ENCODE peak calls at places on chromosome 18, in six cellular contexts. U is pancreas; K is CD8-positive, alpha-beta T cell; F is chondrocyte; W is HFFc6; J is cardiac muscle cell. D is an unnamed sample.

GRCh38 chr18:79413901-79414300 is 18.2 kb downstream of the NFATC1 start:
- DNase-seq in U (no peak), K (no peak), F (peak; percentile 29), W (no peak), J (no peak), D (no peak)

GRCh38 chr18:46470714-46471113 is 186.3 kb downstream of the LOXHD1 start:
- DNase-seq in U (no peak), K (no peak), F (no peak), W (no peak), J (no peak), D (no peak)

GRCh38 chr18:5890261-5890605 is 5.1 kb downstream of the TMEM200C start:
- DNase-seq in U (peak; percentile 26), K (no peak), F (peak; percentile 88), W (no peak), J (no peak), D (no peak)

GRCh38 chr18:41923495-41923894 is 31.5 kb upstream of the PIK3C3 start:
- DNase-seq in U (no peak), K (no peak), F (no peak), W (no peak), J (no peak), D (no peak)

GRCh38 chr18:78082776-78083175 is 833.1 kb downstream of the GALR1 start:
- DNase-seq in U (no peak), K (no peak), F (no peak), W (no peak), J (no peak), D (no peak)

GRCh38 chr18:63949068-63949737 is at the start of gene HMSD:
- DNase-seq in U (peak; percentile 47), K (peak; percentile 38), F (no peak), W (no peak), J (peak; percentile 47), D (no peak)

GRCh38 chr18:48928787-48929186 is 22.0 kb downstream of the SMAD7 start:
- DNase-seq in U (no peak), K (peak; percentile 83), F (no peak), W (no peak), J (no peak), D (no peak)

GRCh38 chr18:75896865-75897264 is 469.4 kb upstream of the SMIM21 start:
- DNase-seq in U (no peak), K (no peak), F (no peak), W (no peak), J (no peak), D (no peak)

GRCh38 chr18:79614211-79615028 is 65.2 kb upstream of the CTDP1 start:
- DNase-seq in U (no peak), K (no peak), F (peak; percentile 85), W (no peak), J (no peak), D (no peak)

GRCh38 chr18:64208531-64208930 is 59.6 kb upstream of the LINC00305 start:
- DNase-seq in U (no peak), K (no peak), F (no peak), W (no peak), J (no peak), D (no peak)

GRCh38 chr18:3104190-3105054 is 91.5 kb upstream of the LPIN2 start:
- DNase-seq in U (no peak), K (no peak), F (no peak), W (peak; percentile 45), J (peak; percentile 62), D (peak; percentile 29)

GRCh38 chr18:77004555-77005380 is 127.8 kb downstream of the MBP start:
- DNase-seq in U (no peak), K (peak; percentile 15), F (no peak), W (no peak), J (no peak), D (no peak)

GRCh38 chr18:80159713-80160636 is 50.9 kb downstream of the ADNP2 start:
- DNase-seq in U (no peak), K (peak; percentile 53), F (no peak), W (no peak), J (peak; percentile 53), D (no peak)

GRCh38 chr18:25289040-25289631 is 62.8 kb downstream of the ZNF521 start:
- DNase-seq in U (no peak), K (no peak), F (no peak), W (peak; percentile 92), J (peak; percentile 89), D (peak; percentile 41)

GRCh38 chr18:43279015-43279758 is 1.9 kb upstream of the SYT4 start:
- DNase-seq in U (no peak), K (no peak), F (no peak), W (no peak), J (peak; percentile 44), D (no peak)

GRCh38 chr18:28332071-28332470 is 155.1 kb upstream of the CDH2 start:
- DNase-seq in U (no peak), K (no peak), F (no peak), W (no peak), J (no peak), D (no peak)

GRCh38 chr18:8029731-8030130 is 462.6 kb downstream of the PTPRM start:
- DNase-seq in U (no peak), K (no peak), F (no peak), W (no peak), J (no peak), D (no peak)

GRCh38 chr18:76524900-76525698 is 30.1 kb upstream of the ZNF516 start:
- DNase-seq in U (peak; percentile 32), K (no peak), F (no peak), W (peak; percentile 81), J (peak; percentile 82), D (peak; percentile 38)

GRCh38 chr18:42092848-42093247 is 137.8 kb downstream of the PIK3C3 start:
- DNase-seq in U (no peak), K (no peak), F (no peak), W (no peak), J (no peak), D (no peak)

GRCh38 chr18:59663096-59663495 is 34.1 kb downstream of the CCBE1 start:
- DNase-seq in U (no peak), K (no peak), F (no peak), W (no peak), J (no peak), D (no peak)

GRCh38 chr18:46460754-46461153 is 196.3 kb downstream of the LOXHD1 start:
- DNase-seq in U (no peak), K (no peak), F (no peak), W (no peak), J (no peak), D (no peak)

GRCh38 chr18:10285283-10285640 is 169.2 kb upstream of the APCDD1 start:
- DNase-seq in U (no peak), K (no peak), F (no peak), W (no peak), J (no peak), D (no peak)

GRCh38 chr18:43563780-43564179 is 286.5 kb upstream of the SYT4 start:
- DNase-seq in U (peak; percentile 44), K (no peak), F (no peak), W (peak; percentile 25), J (peak; percentile 63), D (peak; percentile 16)

GRCh38 chr18:73340135-73340934 is 472.5 kb upstream of the NETO1 start:
- DNase-seq in U (peak; percentile 31), K (no peak), F (no peak), W (peak; percentile 46), J (no peak), D (peak; percentile 88)

GRCh38 chr18:61742555-61743429 is 150.0 kb downstream of the RNF152 start:
- DNase-seq in U (no peak), K (no peak), F (no peak), W (no peak), J (no peak), D (no peak)

GRCh38 chr18:32072321-32072720 is 19.4 kb upstream of the RNF138 start:
- DNase-seq in U (no peak), K (no peak), F (no peak), W (no peak), J (peak; percentile 13), D (no peak)
- TF ChIP-seq CTCF in U (peak; percentile 28), K (peak; percentile 65), F (peak; percentile 77), W (peak; percentile 66), J (peak; percentile 38), D (peak; percentile 57)

DNA sequence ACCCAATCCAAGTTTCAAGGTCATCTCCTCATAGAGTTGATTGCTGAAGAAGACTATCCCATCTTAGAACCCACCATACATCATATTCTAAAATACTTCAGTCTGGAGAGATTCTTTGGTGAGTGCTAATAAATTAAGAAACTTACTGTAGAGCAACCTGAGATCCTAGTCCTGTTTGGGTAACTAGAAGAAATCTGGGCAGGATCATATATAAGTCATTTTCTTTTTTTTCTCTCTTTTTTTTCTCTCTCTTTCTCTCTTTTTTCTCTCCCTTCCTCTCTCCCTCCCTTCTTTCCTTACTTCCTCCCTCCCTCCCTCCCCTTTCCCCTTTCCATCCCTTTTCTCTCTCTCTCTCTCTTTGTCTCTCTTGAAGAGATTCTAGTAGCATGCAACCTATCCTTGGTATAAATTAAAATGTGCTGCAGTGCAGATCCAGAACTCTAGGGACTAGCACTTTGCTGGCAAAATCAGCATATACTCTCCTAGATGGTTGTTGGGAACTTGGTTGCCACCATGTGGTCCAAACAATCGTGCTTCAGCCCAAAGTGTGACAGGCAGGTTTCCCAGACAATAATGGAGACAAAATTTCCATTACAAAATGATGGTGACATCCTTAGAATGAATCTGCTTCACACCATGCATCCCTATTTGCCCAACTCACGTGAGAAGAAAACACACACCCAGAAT is 399.4 kb upstream of the CELF4 start:
- DNase-seq in U (no peak), K (no peak), F (no peak), W (no peak), J (no peak), D (no peak)
- TF ChIP-seq CTCF in U (no peak), K (no peak), F (no peak), W (no peak), J (no peak), D (no peak)

GRCh38 chr18:11512096-11513030 is 97.0 kb upstream of the SLC35G4 start:
- DNase-seq in U (no peak), K (no peak), F (no peak), W (peak; percentile 18), J (peak; percentile 24), D (no peak)
- TF ChIP-seq CTCF in U (no peak), K (no peak), F (peak; percentile 77), W (peak; percentile 43), J (peak; percentile 18), D (peak; percentile 73)

GRCh38 chr18:55778731-55779460 is 190.9 kb upstream of the TCF4 start:
- DNase-seq in U (no peak), K (no peak), F (no peak), W (no peak), J (peak; percentile 46), D (no peak)

GRCh38 chr18:55779711-55780590 is 192.0 kb upstream of the TCF4 start:
- DNase-seq in U (no peak), K (no peak), F (peak; percentile 84), W (no peak), J (peak; percentile 57), D (no peak)

GRCh38 chr18:55779461-55779710 is 191.4 kb upstream of the TCF4 start:
- DNase-seq in U (no peak), K (no peak), F (no peak), W (no peak), J (no peak), D (no peak)

GRCh38 chr18:55781481-55781957 is 193.5 kb upstream of the TCF4 start:
- DNase-seq in U (no peak), K (no peak), F (no peak), W (peak; percentile 72), J (peak; percentile 86), D (no peak)

DNA sequence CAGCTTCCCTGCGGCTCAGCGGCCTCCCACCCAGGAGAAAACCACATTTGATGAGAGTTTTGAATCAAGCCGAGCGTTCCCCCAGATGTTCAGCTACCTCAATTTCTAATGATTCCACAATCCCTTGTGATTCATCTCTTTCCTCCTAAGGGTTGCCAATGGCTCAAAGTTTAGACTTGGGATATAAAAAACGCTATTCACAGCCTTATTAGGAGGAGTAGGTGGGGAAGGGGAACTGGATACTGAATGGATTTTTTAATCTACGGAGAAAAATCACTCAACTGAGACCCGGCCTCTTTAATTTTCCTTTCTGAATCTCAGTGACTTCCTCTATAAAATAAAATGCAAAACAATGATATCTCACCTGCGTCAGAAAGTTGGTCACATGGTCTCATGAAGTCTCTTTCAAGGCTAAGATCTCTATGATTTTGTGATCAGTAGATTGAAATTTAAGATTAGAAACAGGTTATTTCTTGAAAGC is 192.6 kb upstream of the TCF4 start:
- DNase-seq in U (no peak), K (no peak), F (no peak), W (no peak), J (peak; percentile 40), D (no peak)
- TF ChIP-seq CTCF in U (no peak), K (no peak), F (peak; percentile 42), W (no peak), J (no peak), D (no peak)